ENCODE peak calls at places on chromosomes 16 and 17, in ten cellular contexts. B is stomach, U is adrenal gland, Q is dorsolateral prefrontal cortex, J is HepG2, C is aorta, P is mammary epithelial cell, Y is A549, K is left lung, D is body of pancreas. M is an unnamed sample.
A peak's percentile ranks its signal among the peaks of the same experiment; 100 is the strongest.

GRCh38 chr17:16027708-16028584 is 28.3 kb downstream of the TTC19 start:
- DNase-seq in B (no peak), U (peak; percentile 67), Q (peak; percentile 21), J (peak; percentile 48), C (no peak), P (peak; percentile 92), Y (peak; percentile 92), K (no peak), D (peak; percentile 37), M (no peak)

GRCh38 chr16:86886651-86887050 is 308.3 kb downstream of the FOXL1 start:
- DNase-seq in B (no peak), U (no peak), Q (no peak), J (no peak), C (no peak), P (no peak), Y (peak; percentile 65), K (no peak), D (no peak), M (no peak)

GRCh38 chr16:21116148-21116693 is 34.4 kb downstream of the DNAH3 start:
- DNase-seq in B (no peak), U (no peak), Q (no peak), J (peak; percentile 52), C (no peak), P (no peak), Y (no peak), K (no peak), D (no peak), M (no peak)

GRCh38 chr17:57106107-57106835 is 21.2 kb downstream of the AKAP1 start:
- DNase-seq in B (no peak), U (no peak), Q (no peak), J (peak; percentile 62), C (no peak), P (no peak), Y (peak; percentile 57), K (no peak), D (peak; percentile 36), M (no peak)

GRCh38 chr17:12421646-12422306 is 243.9 kb upstream of the MYOCD start:
- DNase-seq in B (no peak), U (no peak), Q (no peak), J (no peak), C (no peak), P (no peak), Y (no peak), K (no peak), D (no peak), M (peak; percentile 23)

GRCh38 chr16:13961099-13961811 is 41.3 kb downstream of the ERCC4 start:
- DNase-seq in B (no peak), U (no peak), Q (no peak), J (peak; percentile 56), C (no peak), P (no peak), Y (peak; percentile 31), K (no peak), D (no peak), M (no peak)

GRCh38 chr16:25007284-25007984 is 7.7 kb downstream of the ARHGAP17 start:
- DNase-seq in B (no peak), U (no peak), Q (no peak), J (no peak), C (no peak), P (no peak), Y (no peak), K (no peak), D (no peak), M (no peak)

GRCh38 chr17:44004761-44005526 is 522 bp downstream of the NAGS start:
- DNase-seq in B (peak; percentile 36), U (no peak), Q (no peak), J (no peak), C (peak; percentile 79), P (no peak), Y (no peak), K (peak; percentile 83), D (no peak), M (peak; percentile 43)

GRCh38 chr16:87921236-87921773 is 15.0 kb downstream of the CA5A start:
- DNase-seq in B (peak; percentile 73), U (no peak), Q (no peak), J (no peak), C (no peak), P (no peak), Y (no peak), K (no peak), D (peak; percentile 92), M (no peak)

GRCh38 chr16:27205436-27206065 is 2.2 kb downstream of the KDM8 start:
- DNase-seq in B (no peak), U (no peak), Q (no peak), J (no peak), C (peak; percentile 50), P (no peak), Y (no peak), K (no peak), D (no peak), M (no peak)

GRCh38 chr16:9797306-9797705 is 384.9 kb downstream of the GRIN2A start:
- DNase-seq in B (no peak), U (no peak), Q (no peak), J (peak; percentile 13), C (peak; percentile 75), P (peak; percentile 6), Y (peak; percentile 13), K (no peak), D (no peak), M (no peak)

GRCh38 chr16:75494184-75494583 is 1.1 kb downstream of the CHST6 start:
- DNase-seq in B (no peak), U (no peak), Q (no peak), J (no peak), C (no peak), P (no peak), Y (no peak), K (peak; percentile 3), D (no peak), M (no peak)

GRCh38 chr16:70589998-70590471 is 56.3 kb upstream of the IL34 start:
- DNase-seq in B (no peak), U (peak; percentile 33), Q (no peak), J (no peak), C (no peak), P (peak; percentile 58), Y (peak; percentile 43), K (no peak), D (peak; percentile 62), M (peak; percentile 53)

DNA sequence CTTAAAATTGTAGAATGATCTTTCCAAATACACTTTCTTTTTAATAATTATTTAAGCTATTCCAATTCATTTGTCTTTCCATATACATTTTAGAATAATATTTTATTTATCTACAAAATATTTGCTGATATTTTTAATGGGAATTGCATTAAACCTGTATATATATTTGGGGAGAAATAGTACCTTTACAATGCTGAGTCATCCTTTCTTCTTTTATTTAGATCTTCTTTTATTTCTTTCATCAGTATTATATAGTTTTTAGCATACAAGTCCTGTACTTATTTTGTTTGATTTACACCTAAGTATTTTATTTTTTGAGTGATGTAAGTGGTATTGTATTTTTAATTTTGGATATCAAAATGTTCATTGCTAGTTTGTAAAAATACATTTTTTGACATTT is 639.5 kb upstream of the GOT2 start:
- DNase-seq in B (no peak), U (no peak), Q (no peak), J (no peak), C (no peak), P (no peak), Y (no peak), K (no peak), D (no peak), M (no peak)
- H3K4me3 ChIP-seq in B (no peak overlapping the region), U (no peak overlapping the region), Q (no peak overlapping the region), J (no peak overlapping the region), C (no peak overlapping the region), P (no peak overlapping the region), Y (no peak overlapping the region), K (no peak overlapping the region), D (no peak overlapping the region), M (no peak overlapping the region)

GRCh38 chr16:59111280-59111679 is 377.2 kb upstream of the GOT2 start:
- DNase-seq in B (no peak), U (no peak), Q (no peak), J (no peak), C (no peak), P (no peak), Y (no peak), K (no peak), D (no peak), M (no peak)
- H3K4me3 ChIP-seq in B (no peak overlapping the region), U (no peak overlapping the region), Q (no peak overlapping the region), J (no peak overlapping the region), C (no peak overlapping the region), P (no peak overlapping the region), Y (no peak overlapping the region), K (no peak overlapping the region), D (no peak overlapping the region), M (no peak overlapping the region)

GRCh38 chr17:83108709-83109108 is 29.3 kb downstream of the METRNL start:
- DNase-seq in B (no peak), U (no peak), Q (no peak), J (no peak), C (no peak), P (no peak), Y (no peak), K (no peak), D (no peak), M (no peak)

GRCh38 chr17:83111516-83112282 is 32.3 kb downstream of the METRNL start:
- DNase-seq in B (no peak), U (no peak), Q (no peak), J (no peak), C (no peak), P (no peak), Y (no peak), K (no peak), D (no peak), M (no peak)

GRCh38 chr17:83109793-83110645 is 30.6 kb downstream of the METRNL start:
- DNase-seq in B (peak; percentile 89), U (peak; percentile 93), Q (no peak), J (peak; percentile 79), C (peak; percentile 99), P (peak; percentile 91), Y (peak; percentile 93), K (peak; percentile 93), D (peak; percentile 92), M (peak; percentile 91)

GRCh38 chr17:83109386-83109785 is 30.0 kb downstream of the METRNL start:
- DNase-seq in B (no peak), U (no peak), Q (no peak), J (no peak), C (no peak), P (no peak), Y (no peak), K (no peak), D (no peak), M (no peak)

GRCh38 chr17:83110755-83111154 is 31.3 kb downstream of the METRNL start:
- DNase-seq in B (no peak), U (peak; percentile 55), Q (no peak), J (no peak), C (no peak), P (no peak), Y (no peak), K (no peak), D (no peak), M (no peak)
- H3K4me3 ChIP-seq in B (peak overlapping the region; percentile 34), U (no peak overlapping the region), Q (no peak overlapping the region), J (no peak overlapping the region), C (no peak overlapping the region), P (no peak overlapping the region), Y (peak overlapping the region; percentile 39), K (no peak overlapping the region), D (no peak overlapping the region), M (no peak overlapping the region)

GRCh38 chr16:73890524-73891500 is 405.8 kb upstream of the PSMD7 start:
- DNase-seq in B (no peak), U (no peak), Q (no peak), J (no peak), C (no peak), P (no peak), Y (no peak), K (no peak), D (no peak), M (no peak)
- H3K4me3 ChIP-seq in B (no peak overlapping the region), U (peak overlapping the region; percentile 35), Q (peak overlapping the region; percentile 36), J (no peak overlapping the region), C (no peak overlapping the region), P (no peak overlapping the region), Y (no peak overlapping the region), K (no peak overlapping the region), D (no peak overlapping the region), M (no peak overlapping the region)